ENCODE peak calls at places on chromosomes 6 and 20, in nine cellular contexts. O is CD8-positive, alpha-beta memory T cell; W is cardiac muscle cell; T is mesendoderm; L is breast epithelium; V is GM23248; P is PC-9; U is ovary; K is heart right ventricle. G is an unnamed sample.

GRCh38 chr20:17504898-17505663 is 26.1 kb downstream of the BFSP1 start:
- DNase-seq in T (peak), O (peak), P (peak), K (peak), L (no peak), W (peak), U (peak), V (peak), G (peak)

GRCh38 chr6:157440162-157440561 is 59.2 kb downstream of the ZDHHC14 start:
- DNase-seq in V (no peak), T (no peak), O (no peak), W (no peak), P (no peak), K (no peak), L (no peak), U (no peak), G (no peak)

GRCh38 chr6:159742165-159742564 is 14.9 kb downstream of the WTAP start:
- DNase-seq in L (no peak), U (no peak), K (no peak), O (no peak), P (no peak), T (no peak), W (no peak), V (no peak), G (no peak)

GRCh38 chr6:138517635-138518034 is 18.3 kb upstream of the NHSL1 start:
- DNase-seq in W (peak), T (peak), L (peak), V (peak), K (peak), P (peak), O (peak), U (peak), G (no peak)

GRCh38 chr6:16043171-16044142 is 85.4 kb upstream of the MYLIP start:
- DNase-seq in L (no peak), O (no peak), W (peak), V (no peak), T (no peak), K (no peak), U (no peak), P (no peak), G (no peak)

GRCh38 chr6:155414049-155414448 is 41.6 kb downstream of the NOX3 start:
- DNase-seq in K (no peak), W (no peak), O (no peak), L (no peak), P (no peak), V (no peak), T (no peak), U (no peak), G (no peak)

GRCh38 chr20:58222446-58222845 is 6.0 kb downstream of the ANKRD60 start:
- DNase-seq in K (no peak), T (no peak), U (no peak), W (no peak), P (no peak), V (no peak), O (no peak), L (no peak), G (no peak)

GRCh38 chr6:161727063-161727462 is 453.2 kb upstream of the AGPAT4 start:
- DNase-seq in U (no peak), P (no peak), V (no peak), W (no peak), T (peak), L (no peak), O (no peak), K (no peak), G (no peak)

GRCh38 chr20:15700147-15700765 is 873.0 kb downstream of the KIF16B start:
- DNase-seq in L (no peak), W (no peak), K (no peak), V (no peak), O (no peak), U (no peak), P (peak), T (peak), G (no peak)

GRCh38 chr20:56826971-56827645 is 198.0 kb downstream of the TFAP2C start:
- DNase-seq in V (peak), K (no peak), W (peak), O (no peak), L (no peak), T (no peak), P (peak), U (no peak), G (peak)

GRCh38 chr6:164640946-164641345 is 668.5 kb downstream of the C6orf118 start:
- DNase-seq in W (no peak), V (no peak), K (no peak), P (no peak), O (no peak), L (no peak), U (no peak), T (peak), G (no peak)

GRCh38 chr20:50048420-50049166 is 64.4 kb downstream of the UBE2V1 start:
- DNase-seq in V (peak), O (peak), P (no peak), L (no peak), T (no peak), U (no peak), W (peak), K (no peak), G (no peak)

GRCh38 chr6:111885373-111886027 is 12.2 kb upstream of the FYN start:
- DNase-seq in L (no peak), V (no peak), K (no peak), O (no peak), T (no peak), W (no peak), U (no peak), P (peak), G (no peak)

GRCh38 chr6:42532038-42532669 is 31.7 kb upstream of the UBR2 start:
- DNase-seq in P (peak), T (peak), K (peak), U (no peak), W (peak), O (no peak), V (peak), L (no peak), G (peak)

GRCh38 chr20:49320460-49320859 is 42.6 kb upstream of the ZNFX1 start:
- DNase-seq in L (no peak), V (peak), T (peak), W (peak), P (peak), K (no peak), U (no peak), O (no peak), G (no peak)

GRCh38 chr6:116973992-116974391 is 97.0 kb downstream of the RFX6 start:
- DNase-seq in O (no peak), L (no peak), P (no peak), V (no peak), U (no peak), W (no peak), K (no peak), T (no peak), G (no peak)

GRCh38 chr20:46900068-46900467 is 5.4 kb downstream of the EYA2 start:
- DNase-seq in T (no peak), L (no peak), W (no peak), U (no peak), K (no peak), P (no peak), V (no peak), O (no peak), G (no peak)

GRCh38 chr6:39980839-39981580 is 46.7 kb upstream of the MOCS1 start:
- DNase-seq in O (no peak), P (peak), K (peak), W (peak), T (peak), U (no peak), V (peak), L (no peak), G (peak)

GRCh38 chr20:50868509-50869495 is 62.4 kb downstream of the ADNP start:
- DNase-seq in U (no peak), T (no peak), V (no peak), P (peak), O (no peak), W (no peak), L (no peak), K (no peak), G (no peak)

GRCh38 chr20:22333885-22334545 is 250.4 kb downstream of the FOXA2 start:
- DNase-seq in P (no peak), O (no peak), U (no peak), T (peak), L (no peak), K (peak), W (peak), V (peak), G (peak)

GRCh38 chr20:60789399-60789798 is 462.7 kb upstream of the CDH4 start:
- DNase-seq in K (no peak), V (no peak), U (no peak), L (no peak), T (no peak), W (no peak), O (no peak), P (no peak), G (no peak)

GRCh38 chr6:158661156-158661555 is 11.3 kb downstream of the SYTL3 start:
- DNase-seq in T (no peak), K (no peak), V (no peak), U (no peak), O (no peak), P (peak), W (no peak), L (no peak), G (no peak)

GRCh38 chr20:61508301-61508700 is 256.2 kb downstream of the CDH4 start:
- DNase-seq in O (no peak), T (no peak), K (no peak), V (no peak), P (no peak), L (no peak), W (no peak), U (no peak), G (no peak)

GRCh38 chr6:6924708-6925107 is 183.1 kb upstream of the RREB1 start:
- DNase-seq in K (no peak), U (no peak), L (no peak), V (no peak), T (no peak), W (no peak), P (no peak), O (no peak), G (no peak)

GRCh38 chr20:37902504-37903313 is at the start of gene VSTM2L:
- DNase-seq in L (no peak), P (no peak), V (peak), U (no peak), K (no peak), O (no peak), W (peak), T (peak), G (peak)

GRCh38 chr20:37904008-37904675 is 1.2 kb downstream of the VSTM2L start:
- DNase-seq in K (no peak), W (no peak), T (no peak), U (no peak), L (no peak), O (no peak), P (no peak), V (no peak), G (no peak)

GRCh38 chr20:37901667-37902503 is 1.0 kb upstream of the VSTM2L start:
- DNase-seq in T (peak), P (no peak), W (peak), L (no peak), K (no peak), V (peak), U (peak), O (no peak), G (peak)

GRCh38 chr20:37904845-37905244 is 1.9 kb downstream of the VSTM2L start:
- DNase-seq in T (no peak), U (no peak), K (no peak), V (no peak), L (no peak), O (no peak), W (no peak), P (no peak), G (no peak)

GRCh38 chr20:37903317-37904007 is 535 bp downstream of the VSTM2L start:
- DNase-seq in O (no peak), V (peak), W (no peak), T (no peak), U (no peak), P (no peak), L (no peak), K (no peak), G (no peak)
- H3K27ac ChIP-seq in O (no peak), V (no peak), W (no peak), T (no peak), U (no peak), P (no peak), L (no peak), K (no peak), G (no peak)

GRCh38 chr6:62371840-62372239 is 85.8 kb upstream of the KHDRBS2 start:
- DNase-seq in U (no peak), L (no peak), W (no peak), P (no peak), V (no peak), O (no peak), T (peak), K (no peak), G (no peak)
- H3K27ac ChIP-seq in U (no peak), L (no peak), W (no peak), P (no peak), V (no peak), O (no peak), T (no peak), K (no peak), G (no peak)

DNA sequence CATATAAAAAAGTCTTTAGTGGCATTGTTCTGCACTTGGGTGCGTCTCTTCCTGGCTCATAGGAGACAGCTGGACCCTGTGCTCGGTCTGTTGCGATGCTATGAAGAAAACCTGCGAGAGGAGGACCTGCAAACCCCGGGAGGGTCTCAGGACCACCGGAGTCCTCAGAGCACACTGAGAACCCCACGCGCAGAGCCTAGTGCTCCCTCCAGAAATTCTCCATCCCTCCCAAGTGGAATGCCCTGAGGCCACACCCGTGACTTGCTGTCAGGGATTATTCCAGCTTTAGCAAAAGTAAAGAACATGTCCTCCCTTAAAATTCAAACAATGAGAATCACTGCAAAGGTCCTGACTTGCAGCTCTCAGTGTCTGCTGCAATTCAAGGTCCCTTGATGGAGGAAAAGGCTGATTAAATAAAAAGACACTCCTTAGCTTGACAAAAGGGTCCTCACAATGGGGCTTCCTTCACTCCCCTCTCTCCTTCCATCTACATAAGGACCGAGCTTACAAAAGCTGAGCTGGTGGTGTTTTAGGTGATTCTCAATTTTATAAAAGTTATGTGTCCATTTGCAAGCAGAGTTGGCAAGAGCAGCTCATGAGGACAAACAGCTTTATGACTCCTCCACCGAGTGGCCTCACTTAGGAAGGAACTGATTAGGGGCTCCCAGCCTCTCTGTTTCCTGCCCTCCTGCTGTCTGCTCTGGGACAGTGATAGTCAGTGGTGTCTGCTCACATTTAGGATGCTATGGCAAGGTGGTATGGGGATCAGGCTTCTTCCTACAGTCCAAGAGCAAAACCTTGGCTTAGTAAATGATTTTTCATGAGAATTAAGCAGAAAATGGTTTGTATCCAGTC is 97.0 kb downstream of the RAMACL start:
- DNase-seq in U (peak), K (no peak), T (peak), W (no peak), L (no peak), P (no peak), V (no peak), O (no peak), G (no peak)
- H3K27ac ChIP-seq in U (no peak), K (no peak), T (no peak), W (no peak), L (no peak), P (no peak), V (no peak), O (no peak), G (no peak)

DNA sequence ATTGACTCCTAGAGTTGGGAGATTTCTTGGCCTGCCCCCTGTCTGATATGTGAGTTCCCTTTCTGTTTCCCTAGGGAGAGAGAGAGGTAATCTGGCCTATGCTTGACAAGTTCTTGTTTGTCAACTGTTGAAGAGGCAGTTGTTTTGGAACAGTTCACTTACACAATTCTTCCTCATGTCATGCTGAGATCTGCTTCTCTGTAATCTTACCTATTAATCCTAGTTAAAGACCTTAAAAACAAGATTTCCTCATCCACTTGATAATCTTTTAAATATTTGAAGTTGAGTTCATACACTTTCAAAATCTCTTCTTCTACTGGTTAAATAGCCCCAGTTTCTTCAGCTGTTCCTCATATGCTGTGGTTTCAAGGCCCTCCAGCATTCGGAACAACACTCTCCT is 89.9 kb downstream of the FIG4 start:
- DNase-seq in U (no peak), O (no peak), W (no peak), P (no peak), K (no peak), T (no peak), V (no peak), L (no peak), G (no peak)
- H3K27ac ChIP-seq in U (no peak), O (no peak), W (no peak), P (no peak), K (no peak), T (no peak), V (no peak), L (no peak), G (no peak)

GRCh38 chr20:64053841-64054661 is 4.6 kb upstream of the SOX18 start:
- DNase-seq in K (peak), L (no peak), U (no peak), V (no peak), W (peak), T (peak), O (no peak), P (no peak), G (peak)
- H3K27ac ChIP-seq in K (peak), L (peak), U (no peak), V (no peak), W (no peak), T (peak), O (peak), P (no peak), G (peak)

DNA sequence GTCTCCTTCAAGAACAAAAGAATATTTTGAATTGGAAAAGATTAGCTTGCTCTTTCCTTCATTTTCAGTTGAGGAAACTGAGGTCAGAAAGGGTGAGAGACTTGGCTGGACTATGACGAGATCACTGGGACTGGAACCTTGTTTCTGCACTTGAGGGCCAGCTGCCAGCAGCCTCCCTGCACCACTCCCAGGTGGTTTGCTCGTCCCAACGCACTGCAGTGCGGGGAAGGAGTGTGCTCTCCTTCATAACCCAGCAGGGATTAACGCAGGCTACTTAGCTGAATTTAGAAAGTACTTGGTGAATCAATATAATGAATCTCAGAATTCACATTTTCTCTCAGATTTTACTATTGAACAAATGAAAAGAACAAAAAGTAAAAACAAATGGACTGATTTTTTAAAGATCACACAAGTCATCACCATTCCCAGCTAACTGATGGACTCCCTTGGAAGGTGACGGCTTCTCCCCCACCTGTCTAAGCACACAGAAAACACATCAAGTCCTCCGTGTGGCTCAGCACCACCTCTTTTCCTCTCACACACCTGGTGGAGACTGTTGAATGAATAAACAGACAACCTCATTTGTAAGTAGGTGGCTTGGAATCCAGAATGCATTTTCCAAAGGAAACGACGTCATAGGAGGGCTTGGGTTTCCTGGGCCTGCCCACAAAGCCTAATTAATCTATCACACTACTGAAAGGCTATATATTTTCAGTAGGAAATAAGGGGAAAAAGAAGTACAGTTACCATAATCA is 120.9 kb downstream of the QRSL1 start:
- DNase-seq in U (no peak), P (no peak), O (no peak), K (no peak), L (no peak), W (no peak), V (no peak), T (no peak), G (no peak)
- H3K27ac ChIP-seq in U (no peak), P (no peak), O (no peak), K (no peak), L (no peak), W (no peak), V (no peak), T (no peak), G (no peak)

GRCh38 chr20:40452758-40453157 is 236.3 kb downstream of the MAFB start:
- DNase-seq in P (no peak), O (no peak), W (no peak), V (no peak), U (no peak), K (no peak), T (no peak), L (no peak), G (no peak)
- H3K27ac ChIP-seq in P (no peak), O (no peak), W (no peak), V (no peak), U (no peak), K (no peak), T (no peak), L (no peak), G (no peak)

DNA sequence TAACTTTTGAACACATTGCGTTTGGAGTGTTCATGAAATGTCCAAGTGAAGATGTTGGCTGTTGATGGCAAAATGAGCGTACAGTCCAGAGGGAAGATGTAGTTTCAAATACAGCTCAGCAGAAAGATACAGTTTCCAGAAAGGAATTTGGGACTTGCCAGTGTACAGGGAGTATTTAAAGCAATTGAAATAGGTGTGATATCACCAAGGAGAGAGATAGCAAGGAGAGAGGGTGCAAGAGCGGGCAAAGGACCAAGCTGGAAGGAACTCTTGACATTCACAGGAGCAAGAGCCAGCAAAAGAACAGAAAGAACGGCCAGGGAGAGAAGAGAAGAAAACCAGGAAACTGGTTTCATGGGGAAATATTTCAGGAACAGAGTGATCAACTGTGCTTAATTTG is 47.8 kb downstream of the CARMIL1 start:
- DNase-seq in W (no peak), P (no peak), U (no peak), O (no peak), T (no peak), K (no peak), V (no peak), L (no peak), G (no peak)
- H3K27ac ChIP-seq in W (no peak), P (no peak), U (no peak), O (no peak), T (no peak), K (no peak), V (no peak), L (no peak), G (no peak)

DNA sequence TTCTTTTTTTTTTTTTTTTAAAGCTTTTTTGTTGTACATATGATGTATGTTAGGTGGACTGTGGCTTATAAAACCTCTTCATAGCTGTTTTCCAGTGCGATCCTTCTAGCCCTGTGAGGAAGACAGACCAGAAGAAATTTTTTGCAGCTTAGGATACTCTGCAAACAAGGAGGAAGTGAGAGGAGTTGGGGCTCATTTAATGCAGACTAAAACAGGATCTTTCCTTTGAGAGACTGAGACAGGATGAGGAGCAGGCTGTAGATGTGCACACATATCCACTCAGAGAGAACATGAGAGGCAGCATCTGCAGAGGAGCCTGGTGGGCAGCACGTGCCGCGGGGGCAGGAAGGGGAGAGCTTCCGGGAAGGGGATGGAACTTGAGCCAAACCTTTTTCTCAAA is 45.7 kb downstream of the PPARD start:
- DNase-seq in P (no peak), V (no peak), L (no peak), O (no peak), U (no peak), T (no peak), K (no peak), W (no peak), G (no peak)
- H3K27ac ChIP-seq in P (no peak), V (no peak), L (no peak), O (no peak), U (no peak), T (no peak), K (no peak), W (no peak), G (no peak)

GRCh38 chr20:20019123-20019522 is 2.0 kb downstream of the NAA20 start:
- DNase-seq in P (peak), U (no peak), W (no peak), K (no peak), T (no peak), L (peak), O (no peak), V (no peak), G (no peak)
- H3K27ac ChIP-seq in P (peak), U (no peak), W (no peak), K (no peak), T (no peak), L (no peak), O (no peak), V (no peak), G (no peak)

G was measured in SJSA1.